ENCODE peak calls at places on chromosomes 1 and 21, in six cellular contexts. Q is neural progenitor cell, U is upper lobe of right lung, R is SJCRH30, C is heart left ventricle, T is A549. L is an unnamed sample. For H3K9me3 and H3K4me1, the result is how much of the 10 kb centered on the place peaks cover.

GRCh38 chr1:18535391-18536210 is 54.9 kb downstream of the KLHDC7A start:
- DNase-seq in Q (no peak), U (peak), R (no peak), C (no peak), T (no peak), L (no peak)

GRCh38 chr1:241096982-241097381 is 260.0 kb downstream of the RGS7 start:
- DNase-seq in Q (peak), U (no peak), R (no peak), C (no peak), T (no peak), L (no peak)

GRCh38 chr1:40017951-40018575 is 22.5 kb upstream of the CAP1 start:
- DNase-seq in Q (no peak), U (no peak), R (no peak), C (no peak), T (peak), L (no peak)

GRCh38 chr1:226704169-226704921 is 34.7 kb downstream of the ITPKB start:
- DNase-seq in Q (no peak), U (no peak), R (no peak), C (no peak), T (no peak), L (no peak)

GRCh38 chr21:39047046-39047445 is 136.2 kb downstream of the PSMG1 start:
- DNase-seq in Q (no peak), U (no peak), R (no peak), C (no peak), T (no peak), L (no peak)

GRCh38 chr1:115837762-115838421 is 3.0 kb downstream of the NHLH2 start:
- DNase-seq in Q (peak), U (peak), R (no peak), C (no peak), T (no peak), L (no peak)

GRCh38 chr21:37337831-37338230 is 28.7 kb upstream of the DYRK1A start:
- DNase-seq in Q (no peak), U (no peak), R (no peak), C (no peak), T (no peak), L (no peak)

GRCh38 chr1:3729594-3730555 is 22.4 kb upstream of the CCDC27 start:
- DNase-seq in Q (no peak), U (no peak), R (no peak), C (no peak), T (no peak), L (no peak)

GRCh38 chr1:206729507-206729906 is 41.1 kb upstream of the IL19 start:
- DNase-seq in Q (no peak), U (no peak), R (no peak), C (no peak), T (no peak), L (no peak)

GRCh38 chr21:45572783-45573451 is 30.7 kb upstream of the SLC19A1 start:
- DNase-seq in Q (no peak), U (no peak), R (no peak), C (no peak), T (no peak), L (no peak)

GRCh38 chr1:151106891-151107290 is 36.3 kb downstream of the GABPB2 start:
- DNase-seq in Q (no peak), U (no peak), R (no peak), C (no peak), T (no peak), L (no peak)

GRCh38 chr1:156444407-156445001 is 56.1 kb downstream of the MEF2D start:
- DNase-seq in Q (peak), U (no peak), R (peak), C (no peak), T (peak), L (peak)

GRCh38 chr21:31429500-31429899 is 85.4 kb upstream of the TIAM1 start:
- DNase-seq in Q (no peak), U (no peak), R (no peak), C (peak), T (no peak), L (peak)

GRCh38 chr1:93681549-93682412 is at the start of gene BCAR3:
- DNase-seq in Q (peak), U (peak), R (peak), C (peak), T (peak), L (peak)

GRCh38 chr1:52364235-52364839 is 1.7 kb downstream of the CC2D1B start:
- DNase-seq in Q (no peak), U (no peak), R (no peak), C (no peak), T (no peak), L (no peak)

GRCh38 chr1:54464477-54465146 is 58.4 kb upstream of the SSBP3 start:
- DNase-seq in Q (no peak), U (peak), R (no peak), C (no peak), T (no peak), L (no peak)

GRCh38 chr1:89952021-89952995 is 42.6 kb upstream of the ZNF326 start:
- DNase-seq in Q (no peak), U (no peak), R (no peak), C (no peak), T (peak), L (no peak)

GRCh38 chr1:107687846-107688753 is 276.9 kb downstream of the VAV3 start:
- DNase-seq in Q (no peak), U (no peak), R (no peak), C (no peak), T (peak), L (no peak)

GRCh38 chr1:90204780-90205179 is 209.9 kb downstream of the ZNF326 start:
- DNase-seq in Q (no peak), U (no peak), R (no peak), C (no peak), T (no peak), L (no peak)

GRCh38 chr1:56644941-56645662 is at the start of gene PRKAA2:
- DNase-seq in Q (peak), U (peak), R (no peak), C (peak), T (peak), L (peak)

GRCh38 chr1:223319373-223319772 is 44.6 kb downstream of the SUSD4 start:
- DNase-seq in Q (no peak), U (no peak), R (no peak), C (no peak), T (no peak), L (no peak)

GRCh38 chr1:235160395-235160964 is 570 bp downstream of the RBM34 start:
- DNase-seq in Q (no peak), U (no peak), R (no peak), C (no peak), T (peak), L (no peak)

GRCh38 chr21:36436829-36437744 is 42.8 kb downstream of the CLDN14 start:
- DNase-seq in Q (no peak), U (no peak), R (no peak), C (no peak), T (no peak), L (no peak)

GRCh38 chr1:115893545-115893944 is 52.6 kb upstream of the NHLH2 start:
- DNase-seq in Q (no peak), U (no peak), R (no peak), C (no peak), T (no peak), L (no peak)

GRCh38 chr1:155834296-155834926 is 22.6 kb downstream of the GON4L start:
- DNase-seq in Q (peak), U (no peak), R (no peak), C (no peak), T (peak), L (no peak)

DNA sequence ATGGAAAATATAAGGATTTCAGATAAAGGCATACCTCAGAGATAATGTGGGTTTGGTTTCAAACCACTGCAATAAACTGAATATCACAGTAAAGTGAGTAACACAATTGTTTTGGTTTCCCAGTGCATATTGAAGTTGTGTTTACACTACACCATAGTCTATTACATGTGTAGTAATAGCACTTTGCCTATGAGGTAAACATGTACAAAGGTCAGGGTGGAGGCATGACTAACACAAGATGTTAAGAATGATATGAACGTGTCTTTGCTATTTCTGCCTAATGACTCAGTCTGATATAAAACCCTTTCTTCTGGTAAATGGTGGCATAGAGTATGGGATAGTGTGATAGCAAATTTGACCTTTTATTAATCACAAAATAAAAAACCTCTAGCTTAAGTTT is 621.5 kb upstream of the ADGRL2 start:
- DNase-seq in Q (no peak), U (no peak), R (no peak), C (no peak), T (peak), L (no peak)
- H3K9me3 ChIP-seq in Q (under half), U (under half), R (under half), C (under half), T (under half), L (under half)

GRCh38 chr1:64487061-64487460 is 17.1 kb downstream of the CACHD1 start:
- DNase-seq in Q (no peak), U (no peak), R (no peak), C (no peak), T (no peak), L (no peak)

GRCh38 chr1:64490204-64490818 is 20.4 kb downstream of the CACHD1 start:
- DNase-seq in Q (no peak), U (no peak), R (no peak), C (no peak), T (no peak), L (no peak)

GRCh38 chr1:64488862-64489261 is 18.9 kb downstream of the CACHD1 start:
- DNase-seq in Q (no peak), U (no peak), R (no peak), C (no peak), T (no peak), L (no peak)

GRCh38 chr1:64486193-64486592 is 16.3 kb downstream of the CACHD1 start:
- DNase-seq in Q (no peak), U (no peak), R (no peak), C (no peak), T (no peak), L (no peak)

GRCh38 chr1:64489707-64490106 is 19.8 kb downstream of the CACHD1 start:
- DNase-seq in Q (no peak), U (no peak), R (no peak), C (no peak), T (no peak), L (no peak)
- H3K4me1 ChIP-seq in Q (half or more), U (under half), R (under half), C (under half), T (under half), L (under half)

GRCh38 chr1:220453371-220453770 is 74.6 kb upstream of the MARK1 start:
- DNase-seq in Q (no peak), U (no peak), R (no peak), C (no peak), T (no peak), L (no peak)
- H3K4me3 ChIP-seq in Q (no peak), U (no peak), R (no peak), C (no peak), T (no peak), L (no peak)

GRCh38 chr1:212703991-212704564 is 4.4 kb upstream of the BATF3 start:
- DNase-seq in Q (no peak), U (no peak), R (no peak), C (no peak), T (no peak), L (no peak)
- H3K9me3 ChIP-seq in Q (under half), U (under half), R (under half), C (under half), T (under half), L (under half)